ENCODE peak calls at places on chromosomes 12 and 14, in six cellular contexts. P is fibroblast of pulmonary artery, J is neural progenitor cell, B is cardiac fibroblast, Z is HFF-Myc, M is breast epithelium. F is an unnamed sample.

GRCh38 chr14:94129111-94129757 is at the start of gene IFI27L2:
- DNase-seq in J (peak), M (peak), B (peak), Z (no peak), P (peak), F (peak)

GRCh38 chr14:54211562-54212308 is 185.1 kb upstream of the CDKN3 start:
- DNase-seq in P (peak), Z (no peak), M (no peak), J (no peak), B (peak), F (peak)

GRCh38 chr12:96578526-96579125 is 89.2 kb downstream of the CFAP54 start:
- DNase-seq in P (peak), J (peak), B (peak), Z (peak), M (no peak), F (peak)

GRCh38 chr12:47725893-47726292 is 603 bp upstream of the ENDOU start:
- DNase-seq in M (no peak), J (no peak), P (peak), Z (peak), B (peak), F (peak)

GRCh38 chr12:78865297-78865955 is 852 bp downstream of the SYT1 start:
- DNase-seq in M (no peak), J (peak), P (peak), Z (no peak), B (no peak), F (no peak)

GRCh38 chr12:34218193-34219045 is 196.1 kb downstream of the ALG10 start:
- DNase-seq in M (peak), B (peak), P (peak), J (peak), Z (peak), F (peak)

GRCh38 chr12:67640863-67641262 is 7.7 kb upstream of the DYRK2 start:
- DNase-seq in J (no peak), B (peak), M (no peak), P (no peak), Z (no peak), F (no peak)

GRCh38 chr14:33777651-33778050 is 173.2 kb downstream of the EGLN3 start:
- DNase-seq in M (no peak), Z (peak), P (no peak), J (peak), B (no peak), F (no peak)

GRCh38 chr12:51994539-51994820 is 12.3 kb upstream of the TAMALIN start:
- DNase-seq in J (no peak), M (no peak), P (no peak), Z (no peak), B (no peak), F (no peak)

GRCh38 chr14:31895206-31895605 is 181.9 kb upstream of the ARHGAP5 start:
- DNase-seq in Z (peak), B (peak), P (peak), M (no peak), J (no peak), F (peak)

GRCh38 chr12:119463211-119463914 is 128.8 kb downstream of the CCDC60 start:
- DNase-seq in B (no peak), P (no peak), Z (no peak), M (no peak), J (no peak), F (no peak)

GRCh38 chr14:88556581-88556980 is 1.8 kb upstream of the PTPN21 start:
- DNase-seq in P (no peak), M (no peak), Z (no peak), B (no peak), J (no peak), F (no peak)

GRCh38 chr14:36254020-36254614 is 66.3 kb downstream of the MBIP start:
- DNase-seq in M (no peak), Z (no peak), J (peak), B (peak), P (peak), F (peak)

GRCh38 chr12:57579677-57580465 is 11.1 kb upstream of the PIP4K2C start:
- DNase-seq in M (no peak), J (no peak), Z (no peak), B (peak), P (no peak), F (no peak)

GRCh38 chr14:37142835-37143499 is 29.4 kb downstream of the SLC25A21 start:
- DNase-seq in Z (no peak), J (peak), P (peak), M (no peak), B (peak), F (peak)

GRCh38 chr12:591571-592505 is 71.4 kb downstream of the NINJ2 start:
- DNase-seq in P (no peak), J (no peak), M (no peak), B (no peak), Z (no peak), F (no peak)

GRCh38 chr14:51448831-51449665 is 202.7 kb upstream of the FRMD6 start:
- DNase-seq in M (no peak), J (no peak), Z (peak), P (peak), B (peak), F (peak)

GRCh38 chr14:94823556-94824341 is 53.8 kb upstream of the GSC start:
- DNase-seq in J (no peak), Z (no peak), B (peak), P (peak), M (no peak), F (no peak)

GRCh38 chr14:52954346-52955214 is 3.7 kb upstream of the FERMT2 start:
- DNase-seq in J (no peak), P (peak), M (no peak), Z (no peak), B (peak), F (no peak)

GRCh38 chr12:31488737-31489338 is 102.1 kb downstream of the DENND5B start:
- DNase-seq in Z (no peak), B (no peak), M (no peak), P (no peak), J (no peak), F (no peak)

GRCh38 chr12:119222222-119222951 is 43.7 kb downstream of the HSPB8 start:
- DNase-seq in P (no peak), Z (no peak), J (no peak), B (no peak), M (no peak), F (no peak)

GRCh38 chr12:11827096-11827841 is 177.8 kb downstream of the ETV6 start:
- DNase-seq in Z (no peak), B (peak), P (no peak), M (no peak), J (peak), F (peak)

GRCh38 chr12:49092086-49092815 is 2.4 kb downstream of the DHH start:
- DNase-seq in M (no peak), J (peak), P (peak), Z (no peak), B (no peak), F (peak)

GRCh38 chr14:103707329-103708263 is 7.7 kb downstream of the XRCC3 start:
- DNase-seq in Z (peak), J (no peak), B (no peak), M (no peak), P (no peak), F (no peak)
- H3K4me3 ChIP-seq in Z (no peak), J (no peak), B (no peak), M (no peak), P (no peak), F (no peak)

DNA sequence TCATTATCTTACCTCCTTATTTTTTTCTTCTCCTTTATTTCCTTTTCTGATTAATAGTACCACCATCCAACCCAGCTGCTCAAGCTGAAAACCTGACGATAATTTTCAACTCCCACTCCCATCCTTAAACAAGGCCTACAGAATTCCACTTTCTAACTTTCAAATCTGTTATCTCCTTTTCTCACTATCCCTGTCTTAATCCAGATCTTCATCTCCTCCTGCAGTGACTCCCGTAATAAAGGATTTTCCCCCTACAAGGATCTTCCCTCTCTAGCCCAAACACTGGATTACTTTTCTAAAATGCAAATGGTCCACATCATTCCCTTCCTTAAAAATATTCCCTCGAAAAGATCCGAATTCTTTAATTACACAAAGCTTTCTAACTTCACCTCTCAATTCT is 1.5 kb downstream of the TRAPPC6B start:
- DNase-seq in B (no peak), J (no peak), P (no peak), M (no peak), Z (no peak), F (no peak)
- H3K4me3 ChIP-seq in B (peak), J (peak), P (peak), M (peak), Z (peak), F (peak)

GRCh38 chr12:126027816-126028215 is 962.6 kb downstream of the AACS start:
- DNase-seq in Z (no peak), P (no peak), J (no peak), M (no peak), B (peak), F (peak)
- H3K4me3 ChIP-seq in Z (no peak), P (no peak), J (no peak), M (no peak), B (no peak), F (no peak)

GRCh38 chr14:72907327-72907826 is 13.5 kb upstream of the DPF3 start:
- DNase-seq in P (no peak), B (no peak), J (no peak), Z (no peak), M (no peak), F (no peak)
- H3K4me3 ChIP-seq in P (no peak), B (no peak), J (no peak), Z (no peak), M (no peak), F (no peak)

DNA sequence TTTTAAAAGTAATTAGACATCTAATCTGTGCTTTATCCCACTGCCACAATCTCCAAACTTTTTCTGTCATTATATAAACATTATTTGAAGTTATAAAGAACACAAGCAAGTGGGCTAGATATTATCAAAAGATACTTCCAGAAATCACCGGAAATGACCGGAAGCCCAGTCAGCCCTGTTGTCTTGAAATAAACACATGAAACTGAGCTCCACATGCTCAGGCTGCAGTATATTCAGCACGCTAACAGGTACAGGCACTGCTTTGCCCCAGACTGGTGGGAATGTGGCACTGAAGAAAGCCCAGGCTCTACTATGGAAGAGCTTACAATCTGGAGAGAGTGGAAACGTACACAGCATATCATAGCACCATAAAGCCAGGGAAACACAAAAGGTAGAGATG is 158.9 kb upstream of the PLEKHG7 start:
- DNase-seq in Z (no peak), J (no peak), B (no peak), P (no peak), M (no peak), F (peak)
- H3K4me3 ChIP-seq in Z (no peak), J (no peak), B (no peak), P (no peak), M (no peak), F (no peak)

DNA sequence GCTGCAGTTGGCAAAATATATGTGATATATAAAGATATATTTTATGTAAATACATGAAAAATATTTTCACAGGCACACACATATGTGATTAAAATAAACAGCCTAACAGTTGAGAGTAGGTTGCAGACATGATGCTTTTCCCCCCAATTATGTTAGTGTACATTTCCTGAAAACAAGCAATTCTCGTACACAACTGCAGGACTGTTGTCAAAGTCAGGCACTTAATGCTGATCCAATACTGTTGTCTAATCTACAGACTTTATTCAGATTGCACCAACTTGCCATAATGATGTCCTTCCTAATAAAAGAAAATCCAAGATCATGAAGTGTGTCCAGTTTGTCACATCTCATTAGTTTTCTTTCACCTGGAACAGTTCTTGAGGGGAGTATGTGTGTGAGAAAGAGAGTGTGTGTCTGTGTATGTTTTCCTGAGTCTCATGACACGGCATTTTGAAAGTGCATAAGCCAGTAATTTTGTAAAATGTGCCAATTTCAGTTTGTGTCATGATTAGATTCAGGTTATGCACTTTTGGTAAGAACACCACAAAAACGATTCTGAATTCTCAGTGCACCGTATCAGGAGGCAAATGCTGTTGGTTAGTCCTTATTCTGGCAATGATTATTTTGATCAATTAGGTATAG is 16.5 kb upstream of the SEL1L start:
- DNase-seq in P (no peak), M (no peak), Z (no peak), J (no peak), B (no peak), F (no peak)
- H3K4me3 ChIP-seq in P (no peak), M (no peak), Z (no peak), J (no peak), B (no peak), F (no peak)

GRCh38 chr12:122226366-122227222 is 742 bp upstream of the DIABLO start:
- DNase-seq in M (no peak), Z (no peak), P (no peak), J (no peak), B (no peak), F (no peak)
- H3K4me3 ChIP-seq in M (peak), Z (peak), P (peak), J (peak), B (peak), F (peak)

GRCh38 chr14:96423446-96424103 is 31.6 kb downstream of the AK7 start:
- DNase-seq in J (no peak), M (no peak), B (no peak), Z (no peak), P (no peak), F (no peak)
- H3K4me3 ChIP-seq in J (no peak), M (peak), B (peak), Z (peak), P (peak), F (peak)